ENCODE peak calls at places on chromosomes 13 and 19, in six cellular contexts. X is PC-3; D is progenitor cell of endocrine pancreas; A is CD4-positive, alpha-beta T cell; U is AG10803; R is astrocyte of the spinal cord. Q is an unnamed sample.

GRCh38 chr19:49677232-49677881 is at the start of gene PRMT1:
- DNase-seq in R (no peak), X (peak), U (no peak), A (peak), D (peak), Q (no peak)

GRCh38 chr19:42471554-42472249 is 29.0 kb upstream of the CXCL17 start:
- DNase-seq in D (no peak), U (no peak), X (peak), R (no peak), A (no peak), Q (no peak)

GRCh38 chr19:38509027-38509426 is 75.5 kb downstream of the RYR1 start:
- DNase-seq in X (no peak), R (no peak), D (no peak), U (no peak), A (no peak), Q (no peak)

GRCh38 chr19:35712910-35713845 is 4.6 kb upstream of the KMT2B start:
- DNase-seq in R (no peak), D (no peak), U (no peak), X (no peak), A (no peak), Q (no peak)

GRCh38 chr19:45045671-45046353 is 7.0 kb downstream of the CLASRP start:
- DNase-seq in U (no peak), X (no peak), R (no peak), D (no peak), A (no peak), Q (no peak)

GRCh38 chr19:30371960-30372824 is at the start of gene ZNF536:
- DNase-seq in A (no peak), D (no peak), X (no peak), R (no peak), U (no peak), Q (no peak)

GRCh38 chr19:36604656-36605100 is 435 bp upstream of the ZNF382 start:
- DNase-seq in R (peak), A (peak), X (peak), D (peak), U (peak), Q (peak)

GRCh38 chr13:21014666-21015170 is 46.7 kb downstream of the LATS2 start:
- DNase-seq in X (peak), D (no peak), U (peak), R (peak), A (no peak), Q (peak)

GRCh38 chr13:97231832-97232201 is 9.7 kb downstream of the MBNL2 start:
- DNase-seq in X (no peak), R (no peak), U (peak), A (no peak), D (no peak), Q (peak)

GRCh38 chr13:44051923-44052322 is 172.2 kb downstream of the LACC1 start:
- DNase-seq in U (no peak), R (peak), D (no peak), X (peak), A (no peak), Q (no peak)

GRCh38 chr13:21625366-21625765 is 21.4 kb upstream of the MICU2 start:
- DNase-seq in X (peak), D (no peak), A (no peak), U (peak), R (peak), Q (peak)

GRCh38 chr13:108200781-108201398 is 14.4 kb downstream of the LIG4 start:
- DNase-seq in A (no peak), X (peak), R (no peak), D (no peak), U (no peak), Q (no peak)

GRCh38 chr19:41708481-41708880 is at the start of gene CEACAM5:
- DNase-seq in D (no peak), X (no peak), U (no peak), A (no peak), R (no peak), Q (no peak)

GRCh38 chr19:4555657-4556561 is 3.6 kb downstream of the SEMA6B start:
- DNase-seq in D (no peak), X (peak), R (no peak), U (no peak), A (no peak), Q (no peak)

GRCh38 chr13:105410602-105411001 is 1124.9 kb downstream of the EFNB2 start:
- DNase-seq in D (peak), U (peak), X (peak), R (no peak), A (no peak), Q (peak)

GRCh38 chr13:77406644-77407440 is 79.9 kb upstream of the MYCBP2 start:
- DNase-seq in R (no peak), U (no peak), D (no peak), X (no peak), A (no peak), Q (no peak)

GRCh38 chr13:45092668-45093067 is 27.6 kb upstream of the GTF2F2 start:
- DNase-seq in A (no peak), D (no peak), R (peak), U (peak), X (peak), Q (peak)

GRCh38 chr13:41827507-41828213 is 133.2 kb downstream of the VWA8 start:
- DNase-seq in A (no peak), D (no peak), X (peak), U (peak), R (peak), Q (peak)

GRCh38 chr13:46146898-46147297 is 35.1 kb downstream of the LCP1 start:
- DNase-seq in A (no peak), R (no peak), X (no peak), U (peak), D (no peak), Q (peak)

GRCh38 chr19:46416077-46416709 is 2.8 kb upstream of the CCDC8 start:
- DNase-seq in X (peak), U (peak), D (peak), R (peak), A (no peak), Q (peak)

GRCh38 chr19:5232798-5233505 is 107.7 kb downstream of the PTPRS start:
- DNase-seq in R (no peak), U (no peak), A (no peak), X (no peak), D (no peak), Q (no peak)

GRCh38 chr13:98524391-98524790 is 52.5 kb downstream of the STK24 start:
- DNase-seq in X (no peak), A (no peak), R (peak), D (no peak), U (no peak), Q (no peak)

GRCh38 chr13:38814331-38814730 is 127.5 kb downstream of the FREM2 start:
- DNase-seq in R (no peak), U (no peak), D (no peak), A (no peak), X (no peak), Q (no peak)

GRCh38 chr13:64057372-64058020 is 2641.8 kb upstream of the PCDH20 start:
- DNase-seq in A (no peak), D (no peak), X (no peak), R (no peak), U (no peak), Q (no peak)

GRCh38 chr13:71867101-71867814 is at the start of gene DACH1:
- DNase-seq in R (peak), U (peak), D (peak), A (no peak), X (peak), Q (peak)

GRCh38 chr13:39577833-39578232 is 25.2 kb downstream of the LHFPL6 start:
- DNase-seq in U (no peak), D (no peak), X (no peak), A (no peak), R (no peak), Q (no peak)

GRCh38 chr19:10418281-10419199 is 1.8 kb upstream of the PDE4A start:
- DNase-seq in R (peak), U (no peak), D (no peak), X (no peak), A (no peak), Q (peak)

GRCh38 chr13:60591348-60591747 is 194.3 kb downstream of the TDRD3 start:
- DNase-seq in D (no peak), R (peak), X (peak), U (peak), A (no peak), Q (peak)

GRCh38 chr13:105035092-105035491 is 1500.4 kb downstream of the EFNB2 start:
- DNase-seq in R (no peak), U (no peak), A (no peak), X (peak), D (no peak), Q (no peak)

GRCh38 chr13:33489563-33489962 is 204.0 kb upstream of the STARD13 start:
- DNase-seq in R (no peak), X (no peak), A (no peak), U (no peak), D (no peak), Q (no peak)

GRCh38 chr19:56253737-56254136 is 18.8 kb upstream of the EDDM13 start:
- DNase-seq in D (no peak), A (no peak), X (peak), U (peak), R (peak), Q (peak)

GRCh38 chr19:4547303-4548237 is 7.7 kb upstream of the LRG1 start:
- DNase-seq in X (peak), R (no peak), U (no peak), A (no peak), D (no peak), Q (no peak)

GRCh38 chr13:27770809-27771208 is 21.5 kb upstream of the GSX1 start:
- DNase-seq in X (peak), U (peak), A (no peak), R (no peak), D (no peak), Q (peak)
- TF ChIP-seq CTCF in X (peak), U (peak), A (peak), R (peak), D (peak), Q (peak)

DNA sequence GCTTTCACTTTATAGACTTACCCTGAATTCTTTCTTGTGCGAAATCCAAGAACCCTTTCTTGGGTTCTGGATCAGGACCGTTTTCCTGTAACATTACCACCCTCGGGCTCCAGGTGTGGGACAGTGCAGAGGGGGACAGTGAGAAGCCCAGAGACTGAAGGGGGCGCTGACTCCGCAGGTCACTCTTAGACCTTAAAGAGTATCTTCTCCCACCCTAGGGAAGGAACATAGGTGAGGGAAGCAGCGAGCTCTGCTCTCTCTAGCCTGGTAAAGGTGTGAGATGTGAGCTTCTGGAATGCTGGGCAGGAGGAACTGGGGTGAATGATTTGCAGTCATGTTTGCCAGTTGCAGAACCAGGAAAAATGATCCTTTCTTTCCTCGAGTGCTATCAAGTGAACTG is 80.8 kb upstream of the ZNF507 start:
- DNase-seq in U (no peak), D (no peak), X (no peak), A (no peak), R (no peak), Q (no peak)
- TF ChIP-seq CTCF in U (no peak), D (no peak), X (no peak), A (no peak), R (no peak), Q (no peak)

GRCh38 chr19:33868821-33869412 is 72.2 kb downstream of the KCTD15 start:
- DNase-seq in X (no peak), U (peak), D (no peak), R (peak), A (no peak), Q (peak)
- TF ChIP-seq CTCF in X (no peak), U (no peak), D (no peak), R (no peak), A (no peak), Q (peak)

DNA sequence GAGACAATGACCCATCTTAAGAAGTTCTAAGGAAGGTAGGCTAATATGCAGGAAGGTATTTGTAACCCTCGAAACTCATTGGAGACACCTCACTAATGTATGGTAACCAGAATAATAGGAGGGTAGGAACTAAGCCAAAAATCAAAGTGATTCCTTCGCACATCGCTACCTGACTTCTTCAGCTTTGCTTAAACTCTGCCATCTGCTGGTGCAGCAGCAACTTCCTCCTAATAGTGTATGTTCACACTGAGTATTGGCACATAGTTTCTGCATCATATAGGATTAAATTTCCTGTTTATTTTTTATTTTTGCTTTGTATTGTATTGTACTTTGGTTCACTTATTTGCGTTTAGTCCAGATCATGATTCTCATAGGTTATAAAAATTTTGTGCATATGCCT is 676.2 kb downstream of the GPC5 start:
- DNase-seq in R (peak), X (peak), A (no peak), U (no peak), D (no peak), Q (no peak)
- TF ChIP-seq CTCF in R (peak), X (peak), A (no peak), U (no peak), D (peak), Q (no peak)

GRCh38 chr19:1616875-1617274 is 11.6 kb upstream of the UQCR11 start:
- DNase-seq in D (no peak), A (no peak), R (no peak), X (no peak), U (no peak), Q (no peak)

GRCh38 chr19:1616396-1616795 is 11.1 kb upstream of the UQCR11 start:
- DNase-seq in R (no peak), U (peak), X (no peak), D (no peak), A (no peak), Q (peak)

GRCh38 chr19:1619703-1620102 is 14.4 kb upstream of the UQCR11 start:
- DNase-seq in D (no peak), R (no peak), U (no peak), X (no peak), A (no peak), Q (no peak)

GRCh38 chr19:1619094-1619439 is 13.8 kb upstream of the UQCR11 start:
- DNase-seq in D (no peak), A (no peak), U (no peak), R (no peak), X (no peak), Q (no peak)

DNA sequence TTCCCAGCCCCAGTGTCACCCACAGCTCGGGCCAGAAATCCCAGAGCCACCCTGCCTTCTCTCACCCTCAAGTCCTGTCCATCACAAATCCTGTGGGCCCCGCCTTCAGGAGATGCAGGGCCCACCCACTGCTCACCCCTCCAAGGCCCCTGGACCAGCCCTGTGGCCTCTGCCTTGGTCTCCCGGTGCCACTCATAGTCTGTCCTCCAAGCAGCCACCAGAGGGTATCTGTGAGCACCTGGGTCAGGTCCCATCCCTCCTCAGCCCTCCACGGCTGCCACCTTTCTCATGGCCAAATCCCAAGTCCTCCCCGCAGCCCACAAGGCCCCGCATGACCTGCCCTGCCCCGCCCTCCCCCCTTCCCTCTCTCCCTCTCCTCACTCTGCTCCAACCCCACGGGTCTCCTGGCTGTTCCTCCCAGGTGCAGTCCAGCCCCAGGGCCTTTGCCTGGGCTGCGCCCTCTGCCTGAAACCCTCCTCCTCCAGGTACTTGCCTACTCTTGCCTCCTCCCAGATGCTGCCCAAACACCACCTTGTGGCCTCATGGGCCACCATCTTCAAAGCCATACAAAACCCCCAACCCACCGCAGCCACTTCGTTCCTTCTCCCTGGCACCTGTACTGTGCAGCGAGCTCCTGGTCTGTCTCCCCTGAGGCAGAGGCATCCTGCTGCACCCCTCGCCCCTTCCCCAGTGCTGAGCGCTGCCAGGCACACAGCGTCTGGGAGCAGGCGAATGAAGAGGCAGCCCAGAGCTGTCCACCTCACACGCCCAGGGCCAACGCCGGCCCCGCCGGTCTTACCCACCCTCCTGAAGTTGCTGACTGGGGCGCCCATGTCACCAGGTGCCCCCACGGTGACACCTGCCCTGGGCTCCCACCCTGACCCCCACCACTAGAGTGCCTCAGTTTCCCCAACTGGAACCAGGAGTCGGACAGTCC is 13.2 kb upstream of the UQCR11 start:
- DNase-seq in D (no peak), A (no peak), X (peak), R (peak), U (peak), Q (peak)
- TF ChIP-seq CTCF in D (peak), A (no peak), X (peak), R (peak), U (peak), Q (peak)

GRCh38 chr13:94583926-94584325 is 12.0 kb downstream of the TGDS start:
- DNase-seq in U (peak), X (peak), D (no peak), R (no peak), A (no peak), Q (no peak)
- TF ChIP-seq CTCF in U (no peak), X (no peak), D (no peak), R (no peak), A (no peak), Q (no peak)

GRCh38 chr19:3210347-3211017 is 14.0 kb upstream of the CELF5 start:
- DNase-seq in R (peak), D (peak), A (peak), X (peak), U (no peak), Q (peak)
- TF ChIP-seq CTCF in R (peak), D (peak), A (peak), X (peak), U (peak), Q (peak)

DNA sequence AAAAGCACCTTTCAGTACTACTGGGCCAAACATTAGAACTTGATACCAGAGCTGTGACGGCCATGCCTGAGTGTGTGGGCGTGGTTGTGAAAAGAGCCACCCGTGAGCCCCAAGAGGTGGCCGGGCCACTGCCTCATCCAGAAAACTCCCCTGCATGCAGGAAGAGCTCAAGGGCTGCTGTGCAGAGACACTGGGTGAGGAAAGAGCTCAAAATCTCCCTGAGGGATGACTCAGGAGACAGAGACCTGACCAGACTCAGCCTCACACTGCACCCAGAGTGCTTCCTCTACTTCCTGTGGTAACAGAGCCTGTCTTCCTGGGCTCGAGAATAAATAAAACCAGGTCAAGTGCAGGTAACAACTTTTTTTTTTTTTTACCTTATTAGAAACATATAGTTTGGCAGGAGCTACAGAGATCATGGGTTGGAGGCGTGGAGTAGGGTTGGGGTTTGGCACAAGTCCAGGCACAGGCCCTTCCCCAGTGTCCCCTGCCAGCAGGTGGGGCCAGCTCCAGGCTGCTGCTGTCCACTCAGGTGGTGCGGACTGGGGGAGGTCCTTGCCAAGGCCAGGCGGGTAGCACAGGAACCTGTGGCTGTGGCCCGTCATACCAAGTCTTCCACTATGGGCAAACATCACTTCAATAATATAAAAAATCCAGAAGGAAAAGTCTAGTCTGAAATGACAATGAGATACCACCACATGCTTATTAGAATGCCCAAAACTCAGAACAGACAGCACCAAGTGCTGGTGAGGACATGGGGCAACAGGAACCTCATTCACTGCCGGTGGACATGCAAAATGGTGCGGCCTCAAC is 25.5 kb downstream of the ELL start:
- DNase-seq in U (peak), X (peak), R (peak), D (no peak), A (peak), Q (peak)
- TF ChIP-seq CTCF in U (no peak), X (peak), R (peak), D (no peak), A (no peak), Q (no peak)

Q was measured in fibroblast of the aortic adventitia.